ENCODE peak calls at places on chromosomes 5 and 9, in six cellular contexts. One of them, this sample, is unnamed.
A peak's percentile ranks its signal among the peaks of the same experiment; 100 is the strongest.

GRCh38 chr5:88838500-88838899 is 44.5 kb downstream of the MEF2C start:
- DNase-seq in neuronal stem cell: no peak
- DNase-seq in NCI-H1105: no peak
- DNase-seq in amygdala: no peak
- DNase-seq in esophagus squamous epithelium: no peak
- DNase-seq in RPMI7951: no peak
- DNase-seq in this sample: no peak

GRCh38 chr9:130429407-130429806 is 15.4 kb upstream of the ASS1 start:
- DNase-seq in neuronal stem cell: no peak
- DNase-seq in NCI-H1105: no peak
- DNase-seq in amygdala: no peak
- DNase-seq in esophagus squamous epithelium: no peak
- DNase-seq in RPMI7951: no peak
- DNase-seq in this sample: no peak

GRCh38 chr5:160693831-160694473 is 158.1 kb downstream of the ATP10B start:
- DNase-seq in neuronal stem cell: no peak
- DNase-seq in NCI-H1105: no peak
- DNase-seq in amygdala: no peak
- DNase-seq in esophagus squamous epithelium: no peak
- DNase-seq in RPMI7951: no peak
- DNase-seq in this sample: peak; percentile 8

GRCh38 chr5:98308231-98308630 is 465.2 kb upstream of the RGMB start:
- DNase-seq in neuronal stem cell: no peak
- DNase-seq in NCI-H1105: no peak
- DNase-seq in amygdala: no peak
- DNase-seq in esophagus squamous epithelium: no peak
- DNase-seq in RPMI7951: peak; percentile 16
- DNase-seq in this sample: peak; percentile 4

GRCh38 chr5:95057610-95058009 is 227.3 kb downstream of the MCTP1 start:
- DNase-seq in neuronal stem cell: no peak
- DNase-seq in NCI-H1105: no peak
- DNase-seq in amygdala: no peak
- DNase-seq in esophagus squamous epithelium: no peak
- DNase-seq in RPMI7951: no peak
- DNase-seq in this sample: no peak

GRCh38 chr9:129886226-129887174 is 51.2 kb downstream of the USP20 start:
- DNase-seq in neuronal stem cell: no peak
- DNase-seq in NCI-H1105: no peak
- DNase-seq in amygdala: no peak
- DNase-seq in esophagus squamous epithelium: no peak
- DNase-seq in RPMI7951: no peak
- DNase-seq in this sample: peak; percentile 83

GRCh38 chr5:180602481-180603075 is 11.3 kb upstream of the SCGB3A1 start:
- DNase-seq in neuronal stem cell: no peak
- DNase-seq in NCI-H1105: no peak
- DNase-seq in amygdala: no peak
- DNase-seq in esophagus squamous epithelium: no peak
- DNase-seq in RPMI7951: no peak
- DNase-seq in this sample: no peak

GRCh38 chr9:109063765-109064164 is 50.5 kb upstream of the CTNNAL1 start:
- DNase-seq in neuronal stem cell: no peak
- DNase-seq in NCI-H1105: no peak
- DNase-seq in amygdala: no peak
- DNase-seq in esophagus squamous epithelium: no peak
- DNase-seq in RPMI7951: no peak
- DNase-seq in this sample: no peak

GRCh38 chr5:10896016-10896415 is 135.0 kb upstream of the DAP start:
- DNase-seq in neuronal stem cell: no peak
- DNase-seq in NCI-H1105: no peak
- DNase-seq in amygdala: no peak
- DNase-seq in esophagus squamous epithelium: no peak
- DNase-seq in RPMI7951: no peak
- DNase-seq in this sample: no peak

GRCh38 chr9:13896922-13897835 is 416.8 kb downstream of the NFIB start:
- DNase-seq in neuronal stem cell: no peak
- DNase-seq in NCI-H1105: no peak
- DNase-seq in amygdala: no peak
- DNase-seq in esophagus squamous epithelium: no peak
- DNase-seq in RPMI7951: no peak
- DNase-seq in this sample: no peak

GRCh38 chr9:121568541-121569265 is 69.1 kb upstream of the GGTA1 start:
- DNase-seq in neuronal stem cell: no peak
- DNase-seq in NCI-H1105: no peak
- DNase-seq in amygdala: no peak
- DNase-seq in esophagus squamous epithelium: no peak
- DNase-seq in RPMI7951: peak; percentile 65
- DNase-seq in this sample: no peak

This sample was measured in NB4.